ENCODE peak calls at places on chromosome 15, in nine cellular contexts. One of them, this sample, is unnamed.

GRCh38 chr15:42591238-42591936 is 16.0 kb downstream of the STARD9 start:
- DNase-seq in body of pancreas: peak
- DNase-seq in pancreas: no peak
- DNase-seq in PC-3: peak
- DNase-seq in HL-60: no peak
- DNase-seq in CD8-positive, alpha-beta memory T cell: no peak
- DNase-seq in mesendoderm: peak
- DNase-seq in CD4-positive, alpha-beta memory T cell: no peak
- DNase-seq in CD8-positive, alpha-beta T cell: no peak
- DNase-seq in this sample: no peak

GRCh38 chr15:76823303-76823702 is 81.8 kb downstream of the SCAPER start:
- DNase-seq in body of pancreas: no peak
- DNase-seq in PC-3: no peak
- DNase-seq in CD4-positive, alpha-beta memory T cell: no peak
- DNase-seq in CD8-positive, alpha-beta memory T cell: no peak
- DNase-seq in pancreas: no peak
- DNase-seq in HL-60: no peak
- DNase-seq in mesendoderm: no peak
- DNase-seq in CD8-positive, alpha-beta T cell: no peak
- DNase-seq in this sample: no peak

GRCh38 chr15:96053039-96054021 is 277.2 kb upstream of the NR2F2 start:
- DNase-seq in CD8-positive, alpha-beta T cell: no peak
- DNase-seq in HL-60: no peak
- DNase-seq in CD8-positive, alpha-beta memory T cell: no peak
- DNase-seq in PC-3: peak
- DNase-seq in pancreas: peak
- DNase-seq in CD4-positive, alpha-beta memory T cell: no peak
- DNase-seq in body of pancreas: peak
- DNase-seq in mesendoderm: peak
- DNase-seq in this sample: no peak

GRCh38 chr15:48647963-48648362 is 2.5 kb upstream of the FBN1 start:
- DNase-seq in mesendoderm: peak
- DNase-seq in CD8-positive, alpha-beta memory T cell: no peak
- DNase-seq in CD8-positive, alpha-beta T cell: no peak
- DNase-seq in body of pancreas: no peak
- DNase-seq in CD4-positive, alpha-beta memory T cell: no peak
- DNase-seq in HL-60: no peak
- DNase-seq in pancreas: no peak
- DNase-seq in PC-3: peak
- DNase-seq in this sample: no peak

GRCh38 chr15:70195171-70195807 is 97.6 kb upstream of the TLE3 start:
- DNase-seq in CD4-positive, alpha-beta memory T cell: no peak
- DNase-seq in PC-3: no peak
- DNase-seq in body of pancreas: no peak
- DNase-seq in HL-60: no peak
- DNase-seq in pancreas: no peak
- DNase-seq in CD8-positive, alpha-beta memory T cell: no peak
- DNase-seq in mesendoderm: no peak
- DNase-seq in CD8-positive, alpha-beta T cell: no peak
- DNase-seq in this sample: no peak

GRCh38 chr15:99385865-99386264 is 134.6 kb downstream of the LRRC28 start:
- DNase-seq in pancreas: no peak
- DNase-seq in body of pancreas: peak
- DNase-seq in PC-3: peak
- DNase-seq in CD4-positive, alpha-beta memory T cell: no peak
- DNase-seq in CD8-positive, alpha-beta T cell: no peak
- DNase-seq in HL-60: no peak
- DNase-seq in mesendoderm: no peak
- DNase-seq in CD8-positive, alpha-beta memory T cell: no peak
- DNase-seq in this sample: no peak

GRCh38 chr15:90683876-90684275 is 33.3 kb upstream of the BLM start:
- DNase-seq in pancreas: no peak
- DNase-seq in HL-60: no peak
- DNase-seq in PC-3: no peak
- DNase-seq in CD4-positive, alpha-beta memory T cell: no peak
- DNase-seq in CD8-positive, alpha-beta memory T cell: no peak
- DNase-seq in CD8-positive, alpha-beta T cell: no peak
- DNase-seq in body of pancreas: no peak
- DNase-seq in mesendoderm: no peak
- DNase-seq in this sample: no peak

GRCh38 chr15:82074610-82075009 is 28.8 kb upstream of the MEX3B start:
- DNase-seq in CD8-positive, alpha-beta T cell: no peak
- DNase-seq in PC-3: no peak
- DNase-seq in CD8-positive, alpha-beta memory T cell: no peak
- DNase-seq in pancreas: no peak
- DNase-seq in body of pancreas: no peak
- DNase-seq in mesendoderm: no peak
- DNase-seq in HL-60: no peak
- DNase-seq in CD4-positive, alpha-beta memory T cell: no peak
- DNase-seq in this sample: no peak

GRCh38 chr15:100338971-100339444 is 2.8 kb downstream of the ADAMTS17 start:
- DNase-seq in PC-3: peak
- DNase-seq in CD4-positive, alpha-beta memory T cell: peak
- DNase-seq in body of pancreas: peak
- DNase-seq in mesendoderm: peak
- DNase-seq in CD8-positive, alpha-beta memory T cell: peak
- DNase-seq in pancreas: no peak
- DNase-seq in HL-60: peak
- DNase-seq in CD8-positive, alpha-beta T cell: peak
- DNase-seq in this sample: no peak

GRCh38 chr15:40943764-40944365 is 9.4 kb upstream of the CHAC1 start:
- DNase-seq in CD8-positive, alpha-beta T cell: no peak
- DNase-seq in HL-60: peak
- DNase-seq in body of pancreas: no peak
- DNase-seq in PC-3: no peak
- DNase-seq in mesendoderm: no peak
- DNase-seq in CD4-positive, alpha-beta memory T cell: no peak
- DNase-seq in CD8-positive, alpha-beta memory T cell: no peak
- DNase-seq in pancreas: peak
- DNase-seq in this sample: no peak

GRCh38 chr15:40942865-40943264 is 10.4 kb upstream of the CHAC1 start:
- DNase-seq in CD4-positive, alpha-beta memory T cell: no peak
- DNase-seq in pancreas: no peak
- DNase-seq in PC-3: no peak
- DNase-seq in CD8-positive, alpha-beta T cell: no peak
- DNase-seq in CD8-positive, alpha-beta memory T cell: no peak
- DNase-seq in mesendoderm: no peak
- DNase-seq in body of pancreas: no peak
- DNase-seq in HL-60: no peak
- DNase-seq in this sample: no peak

GRCh38 chr15:40941078-40941527 is 12.0 kb downstream of the DLL4 start:
- DNase-seq in HL-60: no peak
- DNase-seq in body of pancreas: no peak
- DNase-seq in CD8-positive, alpha-beta T cell: no peak
- DNase-seq in mesendoderm: no peak
- DNase-seq in pancreas: no peak
- DNase-seq in CD4-positive, alpha-beta memory T cell: no peak
- DNase-seq in PC-3: no peak
- DNase-seq in CD8-positive, alpha-beta memory T cell: no peak
- DNase-seq in this sample: no peak

GRCh38 chr15:40941528-40942336 is 11.5 kb upstream of the CHAC1 start:
- DNase-seq in CD8-positive, alpha-beta T cell: peak
- DNase-seq in pancreas: peak
- DNase-seq in body of pancreas: peak
- DNase-seq in CD4-positive, alpha-beta memory T cell: peak
- DNase-seq in mesendoderm: peak
- DNase-seq in CD8-positive, alpha-beta memory T cell: peak
- DNase-seq in HL-60: peak
- DNase-seq in PC-3: peak
- DNase-seq in this sample: peak

DNA sequence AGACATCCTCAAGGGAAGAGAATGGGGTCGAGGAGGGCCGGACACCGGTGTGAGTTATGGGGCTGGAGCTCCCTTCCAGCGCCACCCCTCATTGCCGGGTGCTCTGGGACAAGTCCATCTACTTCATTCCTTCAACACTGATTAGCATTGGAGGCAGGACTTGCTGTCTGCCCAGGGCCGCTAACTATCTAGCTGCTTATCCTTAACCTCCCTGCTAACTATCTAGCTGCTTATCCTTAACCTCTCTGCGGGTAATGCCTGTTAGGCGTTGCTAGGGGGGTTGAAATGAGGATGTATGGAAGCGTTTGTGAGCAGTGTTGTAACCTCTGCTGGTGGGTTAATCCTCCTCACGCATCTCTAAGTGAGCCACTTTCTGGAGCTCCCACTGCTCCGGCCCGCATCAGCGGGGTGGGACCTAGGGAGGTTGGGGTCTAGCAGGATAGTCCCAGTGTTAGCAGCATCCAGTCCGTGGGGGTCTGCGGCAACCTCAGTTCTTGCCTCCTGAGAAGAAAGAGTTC is 10.9 kb upstream of the CHAC1 start:
- DNase-seq in pancreas: no peak
- DNase-seq in body of pancreas: no peak
- DNase-seq in CD8-positive, alpha-beta memory T cell: no peak
- DNase-seq in HL-60: peak
- DNase-seq in PC-3: no peak
- DNase-seq in mesendoderm: peak
- DNase-seq in CD4-positive, alpha-beta memory T cell: peak
- DNase-seq in CD8-positive, alpha-beta T cell: no peak
- DNase-seq in this sample: no peak
- H3K27ac ChIP-seq in pancreas: peak
- H3K27ac ChIP-seq in body of pancreas: peak
- H3K27ac ChIP-seq in CD8-positive, alpha-beta memory T cell: peak
- H3K27ac ChIP-seq in HL-60: peak
- H3K27ac ChIP-seq in PC-3: peak
- H3K27ac ChIP-seq in mesendoderm: peak
- H3K27ac ChIP-seq in CD4-positive, alpha-beta memory T cell: peak
- H3K27ac ChIP-seq in CD8-positive, alpha-beta T cell: peak
- H3K27ac ChIP-seq in this sample: peak

DNA sequence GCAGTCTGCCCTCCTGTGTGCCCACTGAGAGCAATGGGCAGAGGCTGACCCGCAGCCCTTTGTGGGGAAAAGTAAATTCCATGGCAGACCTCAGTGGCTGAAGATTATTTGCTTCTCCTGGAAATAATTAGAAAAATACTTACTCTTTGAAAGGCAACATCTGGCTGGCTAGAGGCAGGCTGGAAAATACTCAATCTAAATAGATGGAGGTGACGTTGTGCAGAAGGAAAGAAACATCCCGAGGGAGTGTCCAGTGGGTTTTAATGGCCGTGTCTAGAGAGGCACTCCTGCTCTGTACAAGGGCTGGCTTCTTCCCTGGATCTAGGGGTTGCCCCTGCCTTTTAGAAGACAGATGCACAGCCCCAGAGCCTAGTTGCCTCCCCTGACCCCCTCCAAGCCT is 27.2 kb downstream of the CGNL1 start:
- DNase-seq in body of pancreas: no peak
- DNase-seq in mesendoderm: no peak
- DNase-seq in pancreas: no peak
- DNase-seq in CD8-positive, alpha-beta memory T cell: no peak
- DNase-seq in CD4-positive, alpha-beta memory T cell: no peak
- DNase-seq in CD8-positive, alpha-beta T cell: no peak
- DNase-seq in PC-3: no peak
- DNase-seq in HL-60: no peak
- DNase-seq in this sample: no peak
- H3K27ac ChIP-seq in body of pancreas: no peak
- H3K27ac ChIP-seq in mesendoderm: no peak
- H3K27ac ChIP-seq in pancreas: no peak
- H3K27ac ChIP-seq in CD8-positive, alpha-beta memory T cell: no peak
- H3K27ac ChIP-seq in CD4-positive, alpha-beta memory T cell: no peak
- H3K27ac ChIP-seq in CD8-positive, alpha-beta T cell: no peak
- H3K27ac ChIP-seq in PC-3: no peak
- H3K27ac ChIP-seq in HL-60: no peak
- H3K27ac ChIP-seq in this sample: peak

GRCh38 chr15:89576417-89576773 is 1.1 kb downstream of the TICRR start:
- DNase-seq in body of pancreas: no peak
- DNase-seq in PC-3: no peak
- DNase-seq in pancreas: no peak
- DNase-seq in HL-60: no peak
- DNase-seq in mesendoderm: no peak
- DNase-seq in CD8-positive, alpha-beta T cell: no peak
- DNase-seq in CD8-positive, alpha-beta memory T cell: no peak
- DNase-seq in CD4-positive, alpha-beta memory T cell: no peak
- DNase-seq in this sample: no peak

GRCh38 chr15:89578146-89578545 is 2.9 kb downstream of the TICRR start:
- DNase-seq in CD4-positive, alpha-beta memory T cell: no peak
- DNase-seq in PC-3: no peak
- DNase-seq in CD8-positive, alpha-beta T cell: no peak
- DNase-seq in pancreas: no peak
- DNase-seq in HL-60: no peak
- DNase-seq in mesendoderm: no peak
- DNase-seq in body of pancreas: no peak
- DNase-seq in CD8-positive, alpha-beta memory T cell: no peak
- DNase-seq in this sample: no peak

GRCh38 chr15:89577776-89578115 is 2.5 kb downstream of the TICRR start:
- DNase-seq in CD8-positive, alpha-beta memory T cell: no peak
- DNase-seq in CD8-positive, alpha-beta T cell: no peak
- DNase-seq in CD4-positive, alpha-beta memory T cell: no peak
- DNase-seq in PC-3: no peak
- DNase-seq in mesendoderm: no peak
- DNase-seq in pancreas: no peak
- DNase-seq in body of pancreas: no peak
- DNase-seq in HL-60: no peak
- DNase-seq in this sample: no peak

GRCh38 chr15:89575656-89576416 is 567 bp downstream of the TICRR start:
- DNase-seq in CD8-positive, alpha-beta T cell: no peak
- DNase-seq in HL-60: peak
- DNase-seq in CD8-positive, alpha-beta memory T cell: no peak
- DNase-seq in pancreas: no peak
- DNase-seq in body of pancreas: no peak
- DNase-seq in PC-3: no peak
- DNase-seq in mesendoderm: peak
- DNase-seq in CD4-positive, alpha-beta memory T cell: peak
- DNase-seq in this sample: no peak

GRCh38 chr15:89575146-89575655 is at the start of gene TICRR:
- DNase-seq in pancreas: peak
- DNase-seq in CD4-positive, alpha-beta memory T cell: peak
- DNase-seq in mesendoderm: peak
- DNase-seq in CD8-positive, alpha-beta memory T cell: peak
- DNase-seq in body of pancreas: peak
- DNase-seq in CD8-positive, alpha-beta T cell: peak
- DNase-seq in HL-60: peak
- DNase-seq in PC-3: peak
- DNase-seq in this sample: peak
- H3K27ac ChIP-seq in pancreas: no peak
- H3K27ac ChIP-seq in CD4-positive, alpha-beta memory T cell: no peak
- H3K27ac ChIP-seq in mesendoderm: peak
- H3K27ac ChIP-seq in CD8-positive, alpha-beta memory T cell: peak
- H3K27ac ChIP-seq in body of pancreas: peak
- H3K27ac ChIP-seq in CD8-positive, alpha-beta T cell: no peak
- H3K27ac ChIP-seq in HL-60: peak
- H3K27ac ChIP-seq in PC-3: peak
- H3K27ac ChIP-seq in this sample: no peak

DNA sequence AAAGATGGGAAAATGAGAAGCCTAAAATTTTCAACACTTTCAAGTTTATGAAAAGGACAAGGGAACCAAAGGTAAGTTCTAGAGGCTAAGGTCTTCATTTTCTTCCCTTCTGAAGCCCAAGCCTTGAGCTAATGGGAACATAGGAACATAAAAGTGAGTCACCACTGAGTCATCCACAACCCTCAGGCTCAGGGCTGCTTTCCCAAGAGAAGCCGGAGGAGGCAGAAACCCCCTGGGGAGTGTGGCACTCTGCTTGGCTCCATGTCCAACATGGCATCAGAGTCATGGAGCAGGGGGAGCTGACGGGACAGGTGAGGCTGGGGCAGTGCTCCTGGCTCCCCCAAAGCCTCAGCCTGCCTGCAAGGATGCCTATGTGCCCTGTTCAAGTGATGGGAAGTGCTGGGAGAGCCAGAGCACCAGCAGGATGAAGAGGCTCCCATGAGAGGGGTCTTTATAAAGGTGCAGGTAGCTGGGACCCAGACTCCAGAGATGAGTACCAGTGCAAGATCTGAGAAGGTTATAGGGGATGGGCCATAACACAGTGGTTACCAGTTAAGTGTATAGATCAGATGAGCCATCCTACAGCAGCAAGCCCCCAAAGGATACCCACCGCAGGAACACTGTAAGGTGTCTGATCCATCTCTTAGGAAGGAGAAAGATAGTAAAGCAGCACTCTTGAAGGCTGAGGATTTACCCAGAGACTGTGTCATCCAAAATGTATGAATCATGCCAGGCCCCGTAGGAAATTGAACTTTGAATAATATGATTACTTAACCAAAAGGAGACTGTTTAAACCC is 31.8 kb upstream of the RYR3 start:
- DNase-seq in PC-3: peak
- DNase-seq in HL-60: no peak
- DNase-seq in body of pancreas: no peak
- DNase-seq in CD8-positive, alpha-beta T cell: no peak
- DNase-seq in mesendoderm: peak
- DNase-seq in pancreas: no peak
- DNase-seq in CD4-positive, alpha-beta memory T cell: no peak
- DNase-seq in CD8-positive, alpha-beta memory T cell: no peak
- DNase-seq in this sample: no peak
- H3K27ac ChIP-seq in PC-3: peak
- H3K27ac ChIP-seq in HL-60: no peak
- H3K27ac ChIP-seq in body of pancreas: no peak
- H3K27ac ChIP-seq in CD8-positive, alpha-beta T cell: no peak
- H3K27ac ChIP-seq in mesendoderm: no peak
- H3K27ac ChIP-seq in pancreas: no peak
- H3K27ac ChIP-seq in CD4-positive, alpha-beta memory T cell: no peak
- H3K27ac ChIP-seq in CD8-positive, alpha-beta memory T cell: no peak
- H3K27ac ChIP-seq in this sample: no peak